ENCODE peak calls at places on chromosomes 5 and 9, in four cellular contexts. K is HepG2, T is WTC11, R is K562. V is an unnamed sample.

GRCh38 chr5:159097461-159098284 is 2.0 kb downstream of the EBF1 start:
- DNase-seq in R (no peak), T (peak; percentile 35), K (no peak), V (no peak)

GRCh38 chr5:102971693-102972293 is 148.1 kb downstream of the GIN1 start:
- DNase-seq in K (peak; percentile 1), R (no peak), T (no peak), V (peak; percentile 15)

GRCh38 chr5:93736284-93736683 is 5.1 kb downstream of the POU5F2 start:
- DNase-seq in K (no peak), T (no peak), R (no peak), V (no peak)

GRCh38 chr9:16063241-16063591 is 510.4 kb downstream of the CCDC171 start:
- DNase-seq in R (no peak), K (no peak), T (no peak), V (peak; percentile 13)

GRCh38 chr9:86925686-86926085 is 21.6 kb downstream of the GAS1 start:
- DNase-seq in K (no peak), R (no peak), T (no peak), V (no peak)

GRCh38 chr5:53211799-53212198 is 102.2 kb upstream of the MOCS2 start:
- DNase-seq in K (no peak), R (no peak), T (no peak), V (no peak)

GRCh38 chr9:129362287-129363098 is 184.4 kb upstream of the IER5L start:
- DNase-seq in K (no peak), R (no peak), T (no peak), V (no peak)

GRCh38 chr9:87383341-87384150 is 114.1 kb upstream of the DAPK1 start:
- DNase-seq in K (no peak), R (no peak), T (no peak), V (no peak)

GRCh38 chr5:56070795-56071539 is 76.2 kb upstream of the IL6ST start:
- DNase-seq in T (no peak), R (no peak), K (peak; percentile 31), V (no peak)

GRCh38 chr5:169970911-169971436 is 9.3 kb downstream of the INSYN2B start:
- DNase-seq in R (no peak), K (no peak), T (no peak), V (peak; percentile 79)

GRCh38 chr9:114250235-114250568 is 72.7 kb upstream of the ORM1 start:
- DNase-seq in K (no peak), R (no peak), T (no peak), V (no peak)

GRCh38 chr5:172503925-172504730 is 49.8 kb upstream of the SH3PXD2B start:
- DNase-seq in R (no peak), T (no peak), K (no peak), V (no peak)

GRCh38 chr5:30604648-30605262 is 588.7 kb upstream of the CDH6 start:
- DNase-seq in R (no peak), T (no peak), K (no peak), V (no peak)

GRCh38 chr9:14993061-14993800 is 83.0 kb upstream of the FREM1 start:
- DNase-seq in T (peak; percentile 95), K (no peak), R (peak; percentile 77), V (peak; percentile 33)

GRCh38 chr9:134375430-134376385 is 49.5 kb downstream of the RXRA start:
- DNase-seq in R (peak; percentile 39), K (no peak), T (no peak), V (peak; percentile 33)
- TF ChIP-seq NR3C1 in R (no peak), K (no peak), T (no peak), V (no peak)

GRCh38 chr9:20397348-20397747 is 225.0 kb downstream of the MLLT3 start:
- DNase-seq in K (no peak), R (no peak), T (no peak), V (no peak)
- TF ChIP-seq NR3C1 in K (no peak), R (no peak), T (no peak), V (no peak)

GRCh38 chr9:135102331-135102730 is 14.9 kb downstream of the OLFM1 start:
- DNase-seq in K (no peak), T (no peak), R (no peak), V (no peak)

GRCh38 chr9:135101486-135101885 is 14.0 kb downstream of the OLFM1 start:
- DNase-seq in T (no peak), R (no peak), K (no peak), V (no peak)

GRCh38 chr9:135103931-135104639 is 16.6 kb downstream of the OLFM1 start:
- DNase-seq in T (no peak), K (no peak), R (no peak), V (no peak)

GRCh38 chr9:135101926-135102325 is 14.5 kb downstream of the OLFM1 start:
- DNase-seq in R (no peak), T (no peak), K (no peak), V (no peak)

GRCh38 chr9:135103001-135103446 is 15.6 kb downstream of the OLFM1 start:
- DNase-seq in T (no peak), K (no peak), R (no peak), V (no peak)
- TF ChIP-seq NR3C1 in T (no peak), K (no peak), R (no peak), V (no peak)

DNA sequence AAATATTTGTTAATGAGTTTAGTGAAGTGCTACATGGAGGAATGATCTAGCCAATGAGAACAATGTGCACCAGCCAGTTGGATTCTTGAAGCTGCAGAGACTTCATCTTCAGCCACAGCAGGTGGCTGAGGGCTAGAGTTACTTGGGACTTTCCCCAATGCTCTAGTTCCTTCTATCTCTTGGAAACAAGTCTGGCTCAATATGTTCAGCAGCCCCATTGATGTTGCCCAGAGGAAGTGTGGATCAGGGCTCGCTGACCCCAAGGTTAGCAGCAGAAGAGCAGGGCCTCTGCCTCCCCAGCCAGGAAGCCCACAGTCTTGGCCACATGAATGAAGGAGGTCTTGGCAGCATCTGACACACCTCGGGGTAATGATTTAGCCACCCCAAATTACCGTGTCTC is 117.5 kb downstream of the SLC1A3 start:
- DNase-seq in T (no peak), R (no peak), K (no peak), V (no peak)
- TF ChIP-seq NR3C1 in T (no peak), R (no peak), K (no peak), V (no peak)

DNA sequence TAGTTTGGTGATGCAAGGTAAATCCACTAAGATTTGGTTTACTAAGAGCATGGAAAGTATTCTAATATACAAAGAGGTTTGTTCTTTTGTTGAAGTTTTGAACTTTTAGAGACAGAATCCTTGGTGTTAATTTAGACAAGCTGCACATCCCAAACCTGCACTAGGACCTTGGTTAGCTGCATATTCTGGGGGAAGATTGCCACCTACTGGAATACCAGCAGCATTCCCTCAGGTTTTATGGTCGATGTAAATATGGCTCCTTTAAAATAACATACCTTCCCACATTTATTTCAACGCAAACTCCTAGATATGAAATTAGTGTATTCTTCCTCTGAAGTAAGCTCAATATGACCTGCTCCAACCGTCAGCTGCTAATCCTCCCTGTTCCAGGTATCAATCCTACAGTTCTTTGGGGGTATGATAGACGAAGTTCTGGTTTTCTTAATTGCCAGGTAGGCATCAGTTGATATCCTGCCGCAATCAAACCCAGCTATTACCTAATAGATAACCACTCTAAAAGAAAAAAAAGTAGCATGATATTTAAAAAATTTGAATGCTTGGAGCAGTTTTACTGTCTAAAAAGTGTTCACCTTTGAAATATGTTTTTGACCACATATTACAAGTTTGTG is 624.1 kb downstream of the ISL1 start:
- DNase-seq in R (no peak), K (peak; percentile 33), T (no peak), V (peak; percentile 1)
- TF ChIP-seq NR3C1 in R (no peak), K (no peak), T (no peak), V (no peak)

GRCh38 chr5:122759310-122759709 is 15.6 kb upstream of the SNX2 start:
- DNase-seq in T (no peak), R (no peak), K (no peak), V (no peak)
- TF ChIP-seq NR3C1 in T (no peak), R (no peak), K (no peak), V (no peak)

DNA sequence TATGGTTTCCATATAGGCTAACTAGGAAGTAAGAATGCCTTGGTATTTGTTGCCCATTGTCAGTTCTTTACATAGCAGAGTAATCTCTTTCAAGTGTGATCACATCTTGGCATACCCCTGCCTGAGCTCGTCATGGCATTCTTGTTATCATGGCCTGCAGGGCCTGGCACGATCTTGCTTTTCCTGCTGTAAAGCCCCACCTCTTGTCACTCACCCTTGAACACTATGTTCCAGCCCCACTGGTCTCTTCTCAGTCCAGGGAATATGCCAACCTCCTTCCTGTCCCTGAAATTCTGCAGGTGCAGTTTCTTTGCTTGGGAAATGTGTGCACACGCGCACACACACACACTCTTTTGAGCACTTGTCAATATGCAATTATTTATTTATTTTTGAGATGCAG is 250.2 kb upstream of the DMRT1 start:
- DNase-seq in T (no peak), R (no peak), K (no peak), V (peak; percentile 42)
- TF ChIP-seq NR3C1 in T (no peak), R (no peak), K (no peak), V (no peak)

GRCh38 chr5:59873113-59873512 is 20.4 kb downstream of the PDE4D start:
- DNase-seq in R (no peak), K (no peak), T (no peak), V (peak; percentile 28)
- TF ChIP-seq NR3C1 in R (no peak), K (no peak), T (no peak), V (no peak)

DNA sequence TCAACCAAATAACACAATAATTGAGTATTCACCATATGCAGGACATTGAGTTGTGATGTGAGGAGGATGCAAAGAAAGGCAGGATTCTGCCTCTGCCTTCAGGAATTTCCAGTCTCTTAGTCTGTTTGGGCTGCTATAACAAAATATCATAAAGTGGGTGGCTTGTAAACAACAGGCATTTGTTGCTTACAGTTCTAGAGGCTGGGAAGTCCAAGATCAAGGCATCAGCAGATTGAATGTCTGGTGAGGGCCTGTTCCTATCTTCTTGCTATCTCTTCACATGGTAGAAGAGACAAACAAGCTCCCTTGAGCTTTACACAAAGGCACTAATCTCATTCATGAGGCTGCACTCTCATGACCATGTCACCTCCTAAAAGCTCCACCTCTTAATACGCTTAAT is 360.7 kb downstream of the ARHGEF28 start:
- DNase-seq in K (no peak), T (no peak), R (no peak), V (no peak)
- TF ChIP-seq NR3C1 in K (no peak), T (no peak), R (no peak), V (no peak)

GRCh38 chr5:40679071-40679997 is at the start of gene PTGER4:
- DNase-seq in T (peak; percentile 89), R (peak; percentile 98), K (peak; percentile 32), V (peak; percentile 93)
- TF ChIP-seq NR3C1 in T (no peak), R (no peak), K (no peak), V (no peak)

V was measured in A549.